ENCODE peak calls at places on chromosomes 5 and 9, in seven cellular contexts. M is heart left ventricle, S is AG10803, Y is epithelial cell of esophagus, N is tibial artery, P is MV-4-11, H is GM12865. G is an unnamed sample.

GRCh38 chr5:131328536-131329186 is 64.8 kb downstream of the CDC42SE2 start:
- DNase-seq in M (no peak), S (peak), Y (peak), N (no peak), P (no peak), H (no peak), G (no peak)

GRCh38 chr9:708182-708555 is 133.3 kb upstream of the DMRT1 start:
- DNase-seq in M (no peak), S (no peak), Y (peak), N (no peak), P (no peak), H (no peak), G (no peak)

GRCh38 chr5:31809037-31809910 is 170.3 kb downstream of the PDZD2 start:
- DNase-seq in M (peak), S (peak), Y (peak), N (peak), P (peak), H (peak), G (no peak)

GRCh38 chr5:91885291-91886265 is 502.5 kb upstream of the ARRDC3 start:
- DNase-seq in M (no peak), S (no peak), Y (peak), N (no peak), P (no peak), H (no peak), G (no peak)

GRCh38 chr5:51397996-51398395 is 14.7 kb downstream of the ISL1 start:
- DNase-seq in M (no peak), S (no peak), Y (no peak), N (no peak), P (no peak), H (no peak), G (no peak)

GRCh38 chr9:76181020-76181641 is 213.1 kb downstream of the RFK start:
- DNase-seq in M (no peak), S (peak), Y (peak), N (no peak), P (peak), H (peak), G (no peak)

GRCh38 chr9:130156672-130157071 is 15.5 kb upstream of the NCS1 start:
- DNase-seq in M (no peak), S (no peak), Y (no peak), N (peak), P (no peak), H (no peak), G (no peak)

GRCh38 chr5:140642718-140643117 is 3.5 kb downstream of the TMCO6 start:
- DNase-seq in M (no peak), S (peak), Y (no peak), N (peak), P (peak), H (no peak), G (no peak)

GRCh38 chr5:165783024-165783423 is 2277.6 kb downstream of the MAT2B start:
- DNase-seq in M (no peak), S (no peak), Y (no peak), N (no peak), P (no peak), H (no peak), G (no peak)

GRCh38 chr5:54278031-54278830 is 32.1 kb downstream of the ARL15 start:
- DNase-seq in M (no peak), S (peak), Y (no peak), N (no peak), P (no peak), H (no peak), G (no peak)

GRCh38 chr5:120062515-120062917 is 401.6 kb upstream of the PRR16 start:
- DNase-seq in M (no peak), S (peak), Y (peak), N (no peak), P (no peak), H (no peak), G (no peak)

GRCh38 chr9:136799079-136799853 is 3.1 kb downstream of the CCDC183 start:
- DNase-seq in M (no peak), S (no peak), Y (peak), N (no peak), P (no peak), H (no peak), G (no peak)

GRCh38 chr5:149323235-149324205 is 21.8 kb upstream of the GRPEL2 start:
- DNase-seq in M (no peak), S (peak), Y (peak), N (no peak), P (no peak), H (no peak), G (no peak)

GRCh38 chr5:132227485-132228240 is at the start of gene P4HA2:
- DNase-seq in M (peak), S (peak), Y (peak), N (peak), P (no peak), H (peak), G (no peak)

GRCh38 chr5:125311743-125312142 is 565.3 kb upstream of the ZNF608 start:
- DNase-seq in M (no peak), S (peak), Y (peak), N (no peak), P (no peak), H (no peak), G (no peak)

GRCh38 chr5:143364061-143364460 is 39.4 kb downstream of the NR3C1 start:
- DNase-seq in M (no peak), S (no peak), Y (no peak), N (no peak), P (no peak), H (no peak), G (no peak)

GRCh38 chr9:92711844-92712243 is 41.9 kb upstream of the IPPK start:
- DNase-seq in M (no peak), S (no peak), Y (no peak), N (no peak), P (no peak), H (peak), G (no peak)

GRCh38 chr5:142145106-142145900 is 36.7 kb downstream of the NDFIP1 start:
- DNase-seq in M (no peak), S (peak), Y (peak), N (peak), P (peak), H (peak), G (peak)

GRCh38 chr9:3828495-3828894 is 302.7 kb upstream of the RFX3 start:
- DNase-seq in M (no peak), S (peak), Y (peak), N (no peak), P (no peak), H (no peak), G (no peak)

GRCh38 chr5:139164020-139164419 is 34.1 kb downstream of the SIL1 start:
- DNase-seq in M (no peak), S (no peak), Y (peak), N (no peak), P (peak), H (no peak), G (no peak)

GRCh38 chr9:132984202-132985062 is 5.9 kb downstream of the GFI1B start:
- DNase-seq in M (no peak), S (no peak), Y (no peak), N (no peak), P (no peak), H (no peak), G (no peak)

GRCh38 chr5:144598451-144599068 is 427.9 kb downstream of the KCTD16 start:
- DNase-seq in M (no peak), S (no peak), Y (peak), N (no peak), P (no peak), H (no peak), G (no peak)

GRCh38 chr5:154505567-154505966 is 27.5 kb upstream of the HAND1 start:
- DNase-seq in M (no peak), S (no peak), Y (no peak), N (peak), P (no peak), H (no peak), G (no peak)

GRCh38 chr5:35851282-35851681 is 5.4 kb upstream of the IL7R start:
- DNase-seq in M (no peak), S (peak), Y (no peak), N (no peak), P (no peak), H (no peak), G (no peak)

GRCh38 chr9:3939820-3940219 is 360.0 kb downstream of the GLIS3 start:
- DNase-seq in M (no peak), S (no peak), Y (peak), N (no peak), P (no peak), H (no peak), G (no peak)

GRCh38 chr5:154342211-154342610 is 103.6 kb upstream of the SAP30L start:
- DNase-seq in M (no peak), S (no peak), Y (no peak), N (no peak), P (no peak), H (no peak), G (no peak)

GRCh38 chr5:65790371-65791163 is 68.6 kb downstream of the NLN start:
- DNase-seq in M (no peak), S (no peak), Y (no peak), N (no peak), P (peak), H (peak), G (no peak)

GRCh38 chr9:132025766-132026165 is 53.9 kb downstream of the MED27 start:
- DNase-seq in M (no peak), S (no peak), Y (peak), N (no peak), P (no peak), H (no peak), G (no peak)

GRCh38 chr5:73282383-73282782 is 109.4 kb downstream of the TMEM174 start:
- DNase-seq in M (no peak), S (no peak), Y (no peak), N (no peak), P (no peak), H (no peak), G (no peak)

GRCh38 chr5:85170183-85170582 is 785.5 kb upstream of the EDIL3 start:
- DNase-seq in M (no peak), S (no peak), Y (no peak), N (no peak), P (no peak), H (peak), G (no peak)

GRCh38 chr5:14996997-14997396 is 125.4 kb upstream of the ANKH start:
- DNase-seq in M (no peak), S (no peak), Y (no peak), N (no peak), P (peak), H (peak), G (no peak)

GRCh38 chr5:119339965-119340364 is 15.9 kb upstream of the TNFAIP8 start:
- DNase-seq in M (no peak), S (no peak), Y (no peak), N (no peak), P (peak), H (peak), G (no peak)